ENCODE peak calls at places on chromosomes 16 and 17, in six cellular contexts. E, N, Z, D, M and U are unnamed samples.

GRCh38 chr16:47018223-47018891 is 44.9 kb upstream of the DNAJA2 start:
- DNase-seq in E (peak; percentile 44), D (peak; percentile 66), Z (no peak), N (peak; percentile 80), M (peak; percentile 73), U (peak; percentile 72)

GRCh38 chr16:47847220-47847970 is 308.4 kb downstream of the ABCC12 start:
- DNase-seq in E (no peak), Z (peak; percentile 27), N (no peak), D (no peak), M (no peak), U (no peak)

GRCh38 chr17:7330099-7331015 is 1.2 kb upstream of the NEURL4 start:
- DNase-seq in E (peak; percentile 82), N (peak; percentile 100), D (peak; percentile 80), M (peak; percentile 76), Z (peak; percentile 92), U (peak; percentile 73)

GRCh38 chr16:67164599-67165061 is at the start of gene HSF4:
- DNase-seq in M (peak; percentile 52), N (no peak), E (peak; percentile 78), D (peak; percentile 79), Z (peak; percentile 64), U (peak; percentile 79)

GRCh38 chr17:4739122-4740024 is at the start of the genes CXCL16 and ZMYND15:
- DNase-seq in Z (peak; percentile 78), N (peak; percentile 85), M (no peak), D (peak; percentile 83), E (peak; percentile 78), U (peak; percentile 82)

GRCh38 chr16:65754799-65755691 is 611.4 kb upstream of the CDH5 start:
- DNase-seq in M (no peak), Z (no peak), D (peak; percentile 24), N (no peak), E (no peak), U (no peak)

GRCh38 chr16:52068447-52069074 is 478.4 kb downstream of the TOX3 start:
- DNase-seq in Z (peak; percentile 53), M (peak; percentile 35), D (peak; percentile 41), E (peak; percentile 26), N (no peak), U (peak; percentile 35)

GRCh38 chr17:77560841-77561240 is 397.7 kb upstream of the TNRC6C start:
- DNase-seq in N (no peak), Z (no peak), M (no peak), D (no peak), E (no peak), U (no peak)

GRCh38 chr16:89169778-89170177 is 1.8 kb upstream of the CDH15 start:
- DNase-seq in N (no peak), D (no peak), Z (no peak), M (no peak), E (no peak), U (no peak)

GRCh38 chr16:89166696-89167424 is 4.7 kb upstream of the CDH15 start:
- DNase-seq in E (no peak), D (no peak), N (no peak), M (no peak), Z (no peak), U (no peak)

GRCh38 chr16:89168381-89169189 is 3.0 kb upstream of the CDH15 start:
- DNase-seq in M (no peak), N (no peak), E (no peak), Z (no peak), D (no peak), U (no peak)

GRCh38 chr16:89164847-89165684 is 6.5 kb upstream of the CDH15 start:
- DNase-seq in N (no peak), D (no peak), Z (no peak), E (no peak), M (no peak), U (no peak)

DNA sequence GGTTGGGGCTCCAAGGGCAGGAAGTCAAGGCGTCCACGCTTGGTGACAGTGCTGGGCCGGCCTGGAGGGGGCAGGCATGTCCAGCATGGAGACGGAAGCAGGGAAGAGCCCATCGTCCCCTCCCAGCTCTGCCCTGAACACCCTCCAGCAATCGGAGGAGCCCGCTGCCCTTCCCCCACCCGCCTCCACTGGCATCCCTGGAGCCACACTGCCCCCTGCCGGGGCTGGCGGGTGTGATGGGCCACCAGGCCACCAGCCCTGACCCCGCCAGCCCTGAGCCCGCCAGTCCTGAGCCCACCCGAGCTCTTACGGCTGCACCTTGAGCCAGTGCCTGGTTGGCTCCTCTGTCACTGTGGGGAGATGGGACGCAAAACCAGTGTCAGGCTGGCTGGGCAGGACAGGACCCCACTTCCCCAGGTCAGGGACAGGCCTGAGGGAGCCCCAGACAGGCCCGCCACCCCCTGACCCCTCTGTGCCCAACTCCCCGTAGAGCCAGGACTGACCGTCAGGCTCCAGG is 4.1 kb upstream of the CDH15 start:
- DNase-seq in D (peak; percentile 91), Z (peak; percentile 99), N (peak; percentile 77), E (peak; percentile 85), M (peak; percentile 86), U (peak; percentile 90)
- TF ChIP-seq EP300 in D (no peak), Z (no peak), N (no peak), E (no peak), M (no peak), U (no peak)

GRCh38 chr16:55701442-55702319 is 45.9 kb downstream of the SLC6A2 start:
- DNase-seq in N (peak; percentile 46), E (peak; percentile 46), Z (peak; percentile 73), M (peak; percentile 73), D (peak; percentile 54), U (peak; percentile 76)
- TF ChIP-seq EP300 in N (no peak), E (no peak), Z (no peak), M (no peak), D (no peak), U (no peak)

GRCh38 chr17:21252875-21253645 is at the start of gene NATD1:
- DNase-seq in E (peak; percentile 95), Z (peak; percentile 73), N (peak; percentile 93), D (peak; percentile 88), M (peak; percentile 68), U (peak; percentile 91)
- TF ChIP-seq EP300 in E (no peak), Z (no peak), N (no peak), D (no peak), M (no peak), U (no peak)

DNA sequence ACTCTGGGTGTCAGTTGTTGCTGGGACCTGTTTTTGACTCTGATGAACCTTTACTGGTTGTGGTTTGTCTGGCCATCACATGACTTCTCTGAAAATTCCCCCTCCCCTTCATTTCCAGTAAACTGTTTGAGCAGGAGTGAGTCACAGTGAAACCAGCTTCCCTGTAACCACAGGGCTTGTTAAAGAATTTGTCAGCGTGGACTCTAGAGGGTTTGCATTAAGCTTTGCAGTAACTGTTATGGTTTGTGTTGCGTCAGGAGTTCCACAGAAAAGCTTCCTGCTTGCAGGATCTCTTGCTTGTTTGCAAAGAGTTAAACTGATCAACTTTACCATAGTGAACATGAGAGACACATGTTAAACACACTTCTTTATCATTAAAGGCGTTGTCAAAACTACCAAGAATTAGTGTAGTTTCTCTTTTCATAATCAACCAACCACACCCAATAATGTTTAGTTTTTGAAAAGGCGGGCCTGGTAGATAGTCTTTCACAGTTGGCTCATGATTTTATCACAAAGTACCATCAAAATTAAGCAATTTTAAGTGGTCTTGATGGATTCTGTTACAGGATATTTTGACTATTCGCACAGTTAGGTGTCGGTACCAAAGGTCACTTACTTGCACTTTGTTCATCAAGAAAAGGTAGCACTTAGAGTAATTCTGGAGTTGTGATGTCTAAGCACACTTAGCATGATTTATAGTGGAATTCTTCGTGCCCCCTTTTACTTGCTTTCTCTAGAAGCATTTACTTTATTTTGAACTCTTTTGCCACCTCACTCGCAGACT is 79.3 kb downstream of the VMP1 start:
- DNase-seq in N (peak; percentile 81), M (peak; percentile 100), D (peak; percentile 69), E (peak; percentile 87), Z (no peak), U (peak; percentile 61)
- TF ChIP-seq EP300 in N (peak; percentile 99), M (peak; percentile 100), D (peak; percentile 97), E (peak; percentile 98), Z (no peak), U (peak; percentile 86)

DNA sequence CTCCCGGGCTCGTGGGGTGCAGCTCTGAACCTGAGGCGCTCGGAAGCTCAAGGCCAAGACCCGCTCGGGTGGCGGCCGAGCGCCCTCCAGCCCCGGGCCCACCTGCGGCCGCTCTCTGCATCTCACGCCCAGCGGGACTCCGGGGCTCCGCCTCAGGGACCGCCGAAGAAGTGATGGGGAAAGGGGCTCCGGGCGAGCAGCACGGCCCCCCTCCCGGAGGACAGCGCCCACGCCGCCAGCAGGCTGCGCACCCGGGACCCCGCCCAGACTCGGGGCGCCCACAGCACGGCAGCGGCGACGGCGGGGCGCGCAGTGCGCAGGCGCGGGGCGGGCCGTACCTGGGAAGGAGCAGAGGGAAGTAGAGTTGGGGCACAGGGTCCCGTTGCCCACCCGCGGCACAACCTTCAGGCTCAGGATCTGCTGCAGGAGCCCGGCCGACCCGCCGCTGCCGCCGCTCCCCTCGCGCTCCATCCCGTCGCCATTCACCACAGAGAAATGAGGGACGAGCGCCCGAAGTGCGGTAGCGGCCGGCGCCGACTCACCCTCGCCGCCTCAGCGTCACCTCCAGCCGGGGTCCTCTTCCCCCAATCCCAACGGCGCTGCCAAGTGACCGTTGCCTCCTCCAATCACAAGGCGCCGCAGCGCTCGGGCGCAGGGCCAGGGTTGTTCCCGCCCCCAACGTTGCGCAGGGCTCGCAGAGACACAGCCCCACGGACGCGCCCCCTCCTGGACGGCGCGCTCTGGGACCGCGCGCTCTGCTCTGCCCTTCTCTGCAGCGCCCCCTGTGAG is at the start of gene TMEM170A:
- DNase-seq in N (peak; percentile 94), D (peak; percentile 100), E (peak; percentile 98), M (peak; percentile 98), Z (peak; percentile 99), U (peak; percentile 100)
- TF ChIP-seq EP300 in N (no peak), D (no peak), E (no peak), M (peak; percentile 52), Z (peak; percentile 15), U (no peak)

DNA sequence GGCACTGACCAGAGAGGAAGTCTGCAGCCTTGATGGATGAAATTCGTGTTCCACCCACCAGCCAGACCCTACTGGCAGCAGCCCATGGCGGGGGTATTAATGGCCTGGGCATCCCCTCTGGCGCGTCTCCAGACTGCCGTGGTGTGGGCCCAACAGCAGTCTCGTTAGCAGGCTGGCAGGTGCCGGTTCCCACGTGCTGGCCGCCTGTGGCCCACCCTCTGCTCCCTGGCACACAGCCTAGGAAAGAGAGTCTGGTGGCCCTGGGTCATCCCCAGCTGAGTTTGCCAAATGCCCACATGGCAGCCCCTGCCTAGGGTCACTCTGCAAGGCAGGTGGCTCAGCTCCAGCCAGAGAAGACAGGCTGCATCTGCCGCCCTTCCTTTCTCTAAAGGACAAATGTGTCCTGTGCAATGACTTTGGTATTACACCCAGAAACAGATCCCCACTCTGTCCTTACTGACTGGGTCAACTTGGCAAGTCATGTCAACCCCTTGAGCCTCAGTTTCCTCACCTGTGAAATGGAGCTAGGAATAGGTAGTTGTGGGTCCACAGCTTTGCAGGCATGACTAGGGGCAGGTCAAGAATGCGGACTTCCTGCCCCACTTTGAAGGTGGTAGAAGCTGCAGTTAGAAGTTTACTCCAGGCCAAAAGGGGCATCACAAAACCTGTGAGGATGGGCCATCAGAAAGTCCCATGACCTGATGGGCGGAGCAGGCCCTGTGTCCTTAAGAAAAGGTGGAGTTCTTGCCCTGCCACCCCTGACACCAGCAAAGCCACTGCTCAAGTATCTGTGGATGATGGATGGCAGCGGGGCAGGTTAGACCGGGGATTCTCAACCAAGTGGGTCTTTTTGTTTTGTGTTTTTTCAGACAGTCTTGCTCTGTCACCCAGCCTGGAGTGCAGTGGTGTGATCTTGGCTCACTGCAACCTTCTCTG is 76.6 kb downstream of the ABCC6 start:
- DNase-seq in D (no peak), E (no peak), M (no peak), N (no peak), Z (no peak), U (no peak)
- TF ChIP-seq EP300 in D (no peak), E (no peak), M (no peak), N (no peak), Z (no peak), U (no peak)

GRCh38 chr17:19270951-19271611 is 33.9 kb downstream of the EPN2 start:
- DNase-seq in N (no peak), E (no peak), D (no peak), M (no peak), Z (no peak), U (no peak)
- TF ChIP-seq EP300 in N (no peak), E (no peak), D (no peak), M (no peak), Z (no peak), U (no peak)